ENCODE peak calls at places on chromosomes 1 and 21, in five cellular contexts. One of them, this sample, is unnamed.

GRCh38 chr1:40305871-40306270 is 11.2 kb downstream of the COL9A2 start:
- DNase-seq in HepG2: no peak
- DNase-seq in K562: no peak
- DNase-seq in H1: no peak
- DNase-seq in GM12878: no peak
- DNase-seq in this sample: no peak

GRCh38 chr21:37045139-37045538 is 27.7 kb downstream of the PIGP start:
- DNase-seq in HepG2: no peak
- DNase-seq in K562: no peak
- DNase-seq in H1: no peak
- DNase-seq in GM12878: no peak
- DNase-seq in this sample: no peak

GRCh38 chr1:118257946-118258345 is 72.9 kb upstream of the SPAG17 start:
- DNase-seq in HepG2: no peak
- DNase-seq in K562: no peak
- DNase-seq in H1: no peak
- DNase-seq in GM12878: no peak
- DNase-seq in this sample: no peak

GRCh38 chr1:42173961-42174715 is 9.6 kb upstream of the GUCA2A start:
- DNase-seq in HepG2: no peak
- DNase-seq in K562: no peak
- DNase-seq in H1: no peak
- DNase-seq in GM12878: no peak
- DNase-seq in this sample: no peak

GRCh38 chr1:31152181-31152768 is 86.8 kb upstream of the PUM1 start:
- DNase-seq in HepG2: peak
- DNase-seq in K562: no peak
- DNase-seq in H1: no peak
- DNase-seq in GM12878: no peak
- DNase-seq in this sample: no peak

GRCh38 chr1:22750671-22751016 is 40.0 kb downstream of the EPHB2 start:
- DNase-seq in HepG2: no peak
- DNase-seq in K562: no peak
- DNase-seq in H1: no peak
- DNase-seq in GM12878: no peak
- DNase-seq in this sample: no peak

GRCh38 chr1:117607471-117607870 is 1.6 kb downstream of the TENT5C start:
- DNase-seq in HepG2: no peak
- DNase-seq in K562: no peak
- DNase-seq in H1: no peak
- DNase-seq in GM12878: no peak
- DNase-seq in this sample: no peak

GRCh38 chr1:207925210-207925609 is 14.3 kb upstream of the CD34 start:
- DNase-seq in HepG2: no peak
- DNase-seq in K562: peak
- DNase-seq in H1: no peak
- DNase-seq in GM12878: no peak
- DNase-seq in this sample: no peak

GRCh38 chr1:53046930-53047329 is 15.1 kb upstream of the PODN start:
- DNase-seq in HepG2: peak
- DNase-seq in K562: no peak
- DNase-seq in H1: no peak
- DNase-seq in GM12878: no peak
- DNase-seq in this sample: no peak

GRCh38 chr1:15264769-15265168 is 17.7 kb downstream of the FHAD1 start:
- DNase-seq in HepG2: no peak
- DNase-seq in K562: no peak
- DNase-seq in H1: no peak
- DNase-seq in GM12878: no peak
- DNase-seq in this sample: no peak
- TF ChIP-seq ZNF274 in HepG2: no peak
- TF ChIP-seq ZNF274 in K562: no peak
- TF ChIP-seq ZNF274 in H1: no peak
- TF ChIP-seq ZNF274 in GM12878: no peak
- TF ChIP-seq ZNF274 in this sample: no peak

DNA sequence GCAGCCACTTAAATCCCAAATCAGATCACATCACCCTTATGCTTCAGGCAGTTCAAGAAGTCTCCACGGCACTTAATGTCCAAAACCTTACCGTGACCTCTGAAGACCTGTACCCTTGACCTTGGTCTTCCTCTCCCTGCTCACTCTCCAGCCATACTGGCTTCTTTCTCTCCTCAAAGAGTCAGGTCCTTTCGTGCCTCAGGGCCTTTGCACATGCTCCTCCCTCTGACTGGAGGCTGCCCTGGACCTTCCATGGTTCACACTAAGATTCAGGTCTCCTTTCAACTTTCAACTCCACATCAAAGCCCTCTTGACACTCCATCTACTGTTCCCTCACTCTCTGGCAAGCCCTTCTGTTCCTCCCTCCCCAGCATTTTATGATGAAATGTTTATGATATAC is 289.9 kb upstream of the VAMP3 start:
- DNase-seq in HepG2: no peak
- DNase-seq in K562: no peak
- DNase-seq in H1: no peak
- DNase-seq in GM12878: no peak
- DNase-seq in this sample: no peak
- H3K4me2 ChIP-seq in HepG2: no peak
- H3K4me2 ChIP-seq in K562: no peak
- H3K4me2 ChIP-seq in H1: no peak
- H3K4me2 ChIP-seq in GM12878: no peak
- H3K4me2 ChIP-seq in this sample: no peak

GRCh38 chr21:42009018-42009830 is 936 bp downstream of the ZBTB21 start:
- DNase-seq in HepG2: peak
- DNase-seq in K562: no peak
- DNase-seq in H1: no peak
- DNase-seq in GM12878: no peak
- DNase-seq in this sample: no peak
- H2AFZ ChIP-seq in HepG2: no peak
- H2AFZ ChIP-seq in K562: peak
- H2AFZ ChIP-seq in H1: no peak
- H2AFZ ChIP-seq in GM12878: peak
- H2AFZ ChIP-seq in this sample: no peak

GRCh38 chr1:211588711-211589110 is 9.8 kb upstream of the SLC30A1 start:
- DNase-seq in HepG2: no peak
- DNase-seq in K562: no peak
- DNase-seq in H1: no peak
- DNase-seq in GM12878: no peak
- DNase-seq in this sample: no peak

GRCh38 chr1:211591980-211592493 is 13.1 kb upstream of the SLC30A1 start:
- DNase-seq in HepG2: no peak
- DNase-seq in K562: no peak
- DNase-seq in H1: no peak
- DNase-seq in GM12878: no peak
- DNase-seq in this sample: no peak

GRCh38 chr1:211586538-211586937 is 7.6 kb upstream of the SLC30A1 start:
- DNase-seq in HepG2: no peak
- DNase-seq in K562: no peak
- DNase-seq in H1: no peak
- DNase-seq in GM12878: no peak
- DNase-seq in this sample: no peak

GRCh38 chr1:211587123-211587522 is 8.2 kb upstream of the SLC30A1 start:
- DNase-seq in HepG2: no peak
- DNase-seq in K562: no peak
- DNase-seq in H1: no peak
- DNase-seq in GM12878: no peak
- DNase-seq in this sample: no peak

DNA sequence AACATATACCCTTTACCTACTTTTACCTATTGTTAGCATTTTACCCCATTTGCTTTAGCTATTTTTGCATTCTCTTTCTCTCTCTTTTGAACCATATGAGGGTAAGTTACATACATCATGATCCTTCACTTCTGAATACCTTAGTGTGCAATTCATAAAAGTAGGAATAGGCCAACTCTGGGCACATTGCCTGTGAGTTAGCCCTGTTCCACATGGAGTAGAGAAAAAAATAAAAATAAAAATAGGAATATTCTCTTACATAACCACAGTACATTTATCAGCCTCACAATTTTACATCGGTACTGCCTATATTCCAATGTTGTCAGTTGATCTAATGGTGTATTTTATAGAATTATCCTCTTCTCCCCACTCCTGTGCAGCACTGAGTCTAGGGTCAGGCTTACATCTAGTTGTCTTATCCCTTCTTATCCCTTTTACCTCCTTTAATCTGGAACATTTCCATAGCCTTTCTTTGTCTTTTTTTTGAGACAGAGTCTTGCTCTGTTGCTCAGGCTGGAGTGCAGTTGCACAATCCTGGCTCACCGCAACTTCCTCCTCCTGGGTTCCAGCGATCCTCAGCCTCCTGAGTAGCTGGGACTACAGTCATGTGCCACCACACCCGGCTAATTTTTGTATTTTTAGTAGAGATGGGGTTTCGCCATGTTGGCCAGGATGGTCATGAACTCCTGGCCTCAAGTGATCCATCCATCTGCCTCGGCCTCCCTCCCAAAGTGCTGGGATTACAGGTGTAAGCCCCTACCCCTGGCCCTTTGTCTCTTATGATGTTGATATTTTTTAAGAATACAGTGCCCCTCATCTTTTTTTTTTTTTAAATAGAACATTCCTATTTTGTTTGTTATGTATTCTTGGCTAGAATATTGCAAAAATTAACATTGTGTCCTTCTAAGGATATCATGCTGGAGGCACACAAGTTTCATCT is 11.1 kb upstream of the SLC30A1 start:
- DNase-seq in HepG2: no peak
- DNase-seq in K562: no peak
- DNase-seq in H1: no peak
- DNase-seq in GM12878: no peak
- DNase-seq in this sample: no peak
- TF ChIP-seq ZNF274 in HepG2: no peak
- TF ChIP-seq ZNF274 in K562: no peak
- TF ChIP-seq ZNF274 in H1: no peak
- TF ChIP-seq ZNF274 in GM12878: no peak
- TF ChIP-seq ZNF274 in this sample: no peak

GRCh38 chr1:93964777-93965200 is 55.6 kb upstream of the GCLM start:
- DNase-seq in HepG2: peak
- DNase-seq in K562: no peak
- DNase-seq in H1: no peak
- DNase-seq in GM12878: peak
- DNase-seq in this sample: no peak

GRCh38 chr1:93964096-93964776 is 55.0 kb upstream of the GCLM start:
- DNase-seq in HepG2: no peak
- DNase-seq in K562: no peak
- DNase-seq in H1: no peak
- DNase-seq in GM12878: no peak
- DNase-seq in this sample: no peak

GRCh38 chr1:93965888-93966287 is 56.7 kb upstream of the GCLM start:
- DNase-seq in HepG2: no peak
- DNase-seq in K562: no peak
- DNase-seq in H1: no peak
- DNase-seq in GM12878: no peak
- DNase-seq in this sample: no peak

GRCh38 chr1:93963585-93963984 is 54.4 kb upstream of the GCLM start:
- DNase-seq in HepG2: peak
- DNase-seq in K562: no peak
- DNase-seq in H1: no peak
- DNase-seq in GM12878: no peak
- DNase-seq in this sample: no peak

GRCh38 chr1:93965256-93965655 is 56.0 kb upstream of the GCLM start:
- DNase-seq in HepG2: no peak
- DNase-seq in K562: no peak
- DNase-seq in H1: no peak
- DNase-seq in GM12878: no peak
- DNase-seq in this sample: no peak
- H3K4me2 ChIP-seq in HepG2: peak
- H3K4me2 ChIP-seq in K562: no peak
- H3K4me2 ChIP-seq in H1: no peak
- H3K4me2 ChIP-seq in GM12878: no peak
- H3K4me2 ChIP-seq in this sample: no peak

DNA sequence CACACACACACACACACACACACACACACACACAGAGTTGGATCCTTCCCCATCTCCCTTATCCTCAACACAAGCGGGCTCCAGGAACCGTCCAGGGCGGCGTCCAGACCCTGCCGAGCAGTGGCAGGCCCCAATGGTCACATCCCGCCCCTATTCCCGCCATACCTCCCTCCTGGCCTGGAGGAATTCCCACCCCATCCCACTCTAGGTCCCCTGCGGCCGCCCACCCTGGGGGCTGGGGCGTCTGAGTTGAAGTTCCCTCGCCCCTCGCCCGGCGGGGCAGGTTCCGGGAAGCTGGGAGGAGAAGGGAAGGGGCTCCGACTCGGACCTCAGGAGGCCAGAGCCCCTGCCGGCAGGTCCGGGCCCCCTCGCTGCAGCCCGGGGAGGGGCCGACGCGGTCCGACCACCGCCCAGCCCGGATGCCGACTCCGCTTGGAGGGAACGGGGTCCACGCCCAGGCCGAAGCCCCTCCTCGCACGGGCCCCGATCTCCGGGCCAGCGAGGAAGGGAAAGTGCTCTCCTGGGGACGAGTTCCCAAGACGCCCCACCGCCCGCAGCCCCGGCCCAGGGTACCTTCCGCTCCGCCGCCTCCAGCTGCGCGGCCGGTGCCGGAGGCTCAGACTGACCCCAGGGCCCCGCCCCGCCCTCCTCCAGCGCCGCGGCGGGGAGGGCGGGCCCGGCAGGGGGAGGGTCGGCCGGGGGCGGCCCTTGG is at the start of gene RHOC:
- DNase-seq in HepG2: no peak
- DNase-seq in K562: peak
- DNase-seq in H1: no peak
- DNase-seq in GM12878: no peak
- DNase-seq in this sample: no peak
- H2AFZ ChIP-seq in HepG2: peak
- H2AFZ ChIP-seq in K562: peak
- H2AFZ ChIP-seq in H1: peak
- H2AFZ ChIP-seq in GM12878: peak
- H2AFZ ChIP-seq in this sample: no peak

GRCh38 chr1:173925306-173926242 is 8.4 kb upstream of the SERPINC1 start:
- DNase-seq in HepG2: peak
- DNase-seq in K562: no peak
- DNase-seq in H1: no peak
- DNase-seq in GM12878: no peak
- DNase-seq in this sample: no peak
- TF ChIP-seq ZNF274 in HepG2: no peak
- TF ChIP-seq ZNF274 in K562: no peak
- TF ChIP-seq ZNF274 in H1: no peak
- TF ChIP-seq ZNF274 in GM12878: no peak
- TF ChIP-seq ZNF274 in this sample: no peak

GRCh38 chr1:7087888-7088287 is 302.6 kb downstream of the CAMTA1 start:
- DNase-seq in HepG2: no peak
- DNase-seq in K562: no peak
- DNase-seq in H1: no peak
- DNase-seq in GM12878: no peak
- DNase-seq in this sample: no peak

GRCh38 chr1:7089485-7089884 is 304.2 kb downstream of the CAMTA1 start:
- DNase-seq in HepG2: no peak
- DNase-seq in K562: no peak
- DNase-seq in H1: no peak
- DNase-seq in GM12878: no peak
- DNase-seq in this sample: no peak

GRCh38 chr1:7084232-7084894 is 299.1 kb downstream of the CAMTA1 start:
- DNase-seq in HepG2: no peak
- DNase-seq in K562: no peak
- DNase-seq in H1: no peak
- DNase-seq in GM12878: no peak
- DNase-seq in this sample: no peak

GRCh38 chr1:7086106-7086505 is 300.9 kb downstream of the CAMTA1 start:
- DNase-seq in HepG2: no peak
- DNase-seq in K562: no peak
- DNase-seq in H1: no peak
- DNase-seq in GM12878: no peak
- DNase-seq in this sample: no peak

GRCh38 chr1:7085521-7085920 is 300.3 kb downstream of the CAMTA1 start:
- DNase-seq in HepG2: no peak
- DNase-seq in K562: no peak
- DNase-seq in H1: no peak
- DNase-seq in GM12878: no peak
- DNase-seq in this sample: no peak
- H3K4me2 ChIP-seq in HepG2: no peak
- H3K4me2 ChIP-seq in K562: no peak
- H3K4me2 ChIP-seq in H1: no peak
- H3K4me2 ChIP-seq in GM12878: no peak
- H3K4me2 ChIP-seq in this sample: no peak

This sample was measured in HCT116.